ENCODE peak calls at places on chromosome 1, in seven cellular contexts. Z, J, L, K, U, Q and N are unnamed samples.

GRCh38 chr1:40185951-40186864 is 25.0 kb downstream of the RLF start:
- DNase-seq in Z (no peak), J (peak), L (peak), K (peak), U (no peak), Q (no peak), N (peak)

GRCh38 chr1:4483031-4483625 is 171.3 kb upstream of the AJAP1 start:
- DNase-seq in Z (no peak), J (no peak), L (no peak), K (no peak), U (no peak), Q (no peak), N (no peak)

GRCh38 chr1:168419746-168420145 is 124.1 kb downstream of the XCL2 start:
- DNase-seq in Z (no peak), J (no peak), L (peak), K (no peak), U (no peak), Q (no peak), N (no peak)

GRCh38 chr1:52164604-52165003 is 22.7 kb downstream of the ZFYVE9 start:
- DNase-seq in Z (no peak), J (no peak), L (no peak), K (no peak), U (no peak), Q (no peak), N (no peak)

GRCh38 chr1:152148991-152149390 is 10.0 kb downstream of the RPTN start:
- DNase-seq in Z (no peak), J (no peak), L (no peak), K (no peak), U (no peak), Q (no peak), N (no peak)

GRCh38 chr1:213296558-213296957 is 245.5 kb downstream of the RPS6KC1 start:
- DNase-seq in Z (no peak), J (no peak), L (peak), K (no peak), U (no peak), Q (no peak), N (no peak)

GRCh38 chr1:39142394-39143060 is 62.0 kb upstream of the MACF1 start:
- DNase-seq in Z (no peak), J (no peak), L (no peak), K (no peak), U (no peak), Q (no peak), N (no peak)

GRCh38 chr1:37476460-37477197 is 2.2 kb downstream of the ZC3H12A start:
- DNase-seq in Z (no peak), J (no peak), L (peak), K (no peak), U (no peak), Q (no peak), N (peak)

GRCh38 chr1:27616441-27616840 is 12.5 kb upstream of the AHDC1 start:
- DNase-seq in Z (no peak), J (no peak), L (no peak), K (no peak), U (no peak), Q (no peak), N (no peak)

GRCh38 chr1:201999625-202000238 is 10.7 kb upstream of the ELF3 start:
- DNase-seq in Z (peak), J (peak), L (peak), K (no peak), U (no peak), Q (peak), N (no peak)

GRCh38 chr1:16220101-16220500 is 7.6 kb upstream of the ARHGEF19 start:
- DNase-seq in Z (no peak), J (no peak), L (no peak), K (no peak), U (no peak), Q (no peak), N (no peak)

GRCh38 chr1:245901037-245901436 is 606.0 kb downstream of the SMYD3 start:
- DNase-seq in Z (no peak), J (no peak), L (peak), K (no peak), U (no peak), Q (no peak), N (no peak)

GRCh38 chr1:213989740-213990472 is 2.1 kb downstream of the PROX1 start:
- DNase-seq in Z (no peak), J (no peak), L (no peak), K (no peak), U (no peak), Q (peak), N (no peak)

GRCh38 chr1:30366199-30366598 is 357.2 kb downstream of the MATN1 start:
- DNase-seq in Z (no peak), J (no peak), L (no peak), K (no peak), U (no peak), Q (no peak), N (no peak)

GRCh38 chr1:42877380-42877779 is 31.0 kb downstream of the ZNF691 start:
- DNase-seq in Z (no peak), J (no peak), L (no peak), K (no peak), U (no peak), Q (peak), N (no peak)

GRCh38 chr1:54721719-54722118 is 6.1 kb downstream of the TTC4 start:
- DNase-seq in Z (no peak), J (no peak), L (no peak), K (no peak), U (no peak), Q (no peak), N (no peak)

GRCh38 chr1:185567006-185567405 is 167.2 kb upstream of the HMCN1 start:
- DNase-seq in Z (no peak), J (peak), L (peak), K (no peak), U (no peak), Q (peak), N (no peak)

GRCh38 chr1:74505133-74505532 is 7.3 kb downstream of the LRRC53 start:
- DNase-seq in Z (peak), J (no peak), L (no peak), K (no peak), U (no peak), Q (peak), N (no peak)